ENCODE peak calls at places on chromosomes 12 and 14, in eight cellular contexts. One of them, this sample, is unnamed.

GRCh38 chr12:4044736-4045432 is 171.7 kb upstream of the PARP11 start:
- DNase-seq in transverse colon: no peak
- DNase-seq in fibroblast of lung: no peak
- DNase-seq in HCT116: no peak
- DNase-seq in aorta: no peak
- DNase-seq in thoracic aorta: no peak
- DNase-seq in breast epithelium: no peak
- DNase-seq in PC-3: no peak
- DNase-seq in this sample: no peak

GRCh38 chr12:25130741-25131188 is 64.2 kb downstream of the DNAI7 start:
- DNase-seq in fibroblast of lung: peak; percentile 82
- DNase-seq in transverse colon: no peak
- DNase-seq in breast epithelium: no peak
- DNase-seq in thoracic aorta: no peak
- DNase-seq in PC-3: peak; percentile 60
- DNase-seq in aorta: no peak
- DNase-seq in HCT116: peak; percentile 22
- DNase-seq in this sample: no peak

GRCh38 chr12:63802012-63802608 is 22.4 kb downstream of the RXYLT1 start:
- DNase-seq in transverse colon: no peak
- DNase-seq in thoracic aorta: no peak
- DNase-seq in breast epithelium: no peak
- DNase-seq in PC-3: peak; percentile 62
- DNase-seq in fibroblast of lung: peak; percentile 48
- DNase-seq in HCT116: no peak
- DNase-seq in aorta: no peak
- DNase-seq in this sample: no peak

GRCh38 chr12:109461049-109461845 is 15.9 kb downstream of the KCTD10 start:
- DNase-seq in transverse colon: peak; percentile 50
- DNase-seq in PC-3: peak; percentile 53
- DNase-seq in aorta: peak; percentile 70
- DNase-seq in fibroblast of lung: peak; percentile 52
- DNase-seq in breast epithelium: no peak
- DNase-seq in HCT116: no peak
- DNase-seq in thoracic aorta: no peak
- DNase-seq in this sample: peak; percentile 78

GRCh38 chr12:9866786-9867379 is 2.3 kb downstream of the CLEC2B start:
- DNase-seq in thoracic aorta: no peak
- DNase-seq in PC-3: no peak
- DNase-seq in HCT116: no peak
- DNase-seq in fibroblast of lung: no peak
- DNase-seq in breast epithelium: no peak
- DNase-seq in transverse colon: no peak
- DNase-seq in aorta: no peak
- DNase-seq in this sample: no peak

GRCh38 chr14:94638330-94638729 is 26.1 kb downstream of the SERPINA3 start:
- DNase-seq in HCT116: no peak
- DNase-seq in thoracic aorta: no peak
- DNase-seq in PC-3: no peak
- DNase-seq in fibroblast of lung: no peak
- DNase-seq in transverse colon: no peak
- DNase-seq in aorta: no peak
- DNase-seq in breast epithelium: no peak
- DNase-seq in this sample: no peak

GRCh38 chr12:26539131-26539530 is 293.9 kb downstream of the ITPR2 start:
- DNase-seq in thoracic aorta: no peak
- DNase-seq in breast epithelium: no peak
- DNase-seq in HCT116: no peak
- DNase-seq in fibroblast of lung: no peak
- DNase-seq in transverse colon: peak; percentile 15
- DNase-seq in aorta: no peak
- DNase-seq in PC-3: no peak
- DNase-seq in this sample: no peak

GRCh38 chr12:63844391-63845341 is at the start of gene SRGAP1:
- DNase-seq in transverse colon: peak; percentile 62
- DNase-seq in PC-3: peak; percentile 51
- DNase-seq in thoracic aorta: peak; percentile 29
- DNase-seq in aorta: peak; percentile 89
- DNase-seq in fibroblast of lung: peak; percentile 86
- DNase-seq in breast epithelium: peak; percentile 75
- DNase-seq in HCT116: no peak
- DNase-seq in this sample: peak; percentile 90

GRCh38 chr14:95123895-95124579 is 33.3 kb downstream of the DICER1 start:
- DNase-seq in transverse colon: no peak
- DNase-seq in PC-3: no peak
- DNase-seq in breast epithelium: no peak
- DNase-seq in fibroblast of lung: no peak
- DNase-seq in HCT116: no peak
- DNase-seq in aorta: no peak
- DNase-seq in thoracic aorta: no peak
- DNase-seq in this sample: no peak

GRCh38 chr14:101881426-101881825 is 82.9 kb upstream of the DYNC1H1 start:
- DNase-seq in PC-3: no peak
- DNase-seq in transverse colon: no peak
- DNase-seq in fibroblast of lung: no peak
- DNase-seq in breast epithelium: no peak
- DNase-seq in HCT116: no peak
- DNase-seq in aorta: no peak
- DNase-seq in thoracic aorta: no peak
- DNase-seq in this sample: no peak

GRCh38 chr12:41576925-41577324 is 388.8 kb downstream of the PDZRN4 start:
- DNase-seq in PC-3: no peak
- DNase-seq in HCT116: no peak
- DNase-seq in transverse colon: no peak
- DNase-seq in thoracic aorta: no peak
- DNase-seq in aorta: no peak
- DNase-seq in fibroblast of lung: no peak
- DNase-seq in breast epithelium: no peak
- DNase-seq in this sample: no peak

GRCh38 chr12:4271433-4272013 is 2.0 kb upstream of the CCND2 start:
- DNase-seq in HCT116: no peak
- DNase-seq in fibroblast of lung: no peak
- DNase-seq in breast epithelium: no peak
- DNase-seq in transverse colon: no peak
- DNase-seq in PC-3: no peak
- DNase-seq in thoracic aorta: no peak
- DNase-seq in aorta: peak; percentile 77
- DNase-seq in this sample: no peak

GRCh38 chr12:70426620-70427019 is 60.5 kb downstream of the KCNMB4 start:
- DNase-seq in thoracic aorta: no peak
- DNase-seq in fibroblast of lung: no peak
- DNase-seq in transverse colon: no peak
- DNase-seq in PC-3: no peak
- DNase-seq in breast epithelium: no peak
- DNase-seq in HCT116: no peak
- DNase-seq in aorta: no peak
- DNase-seq in this sample: no peak

GRCh38 chr12:132872975-132873421 is 14.4 kb downstream of the CHFR start:
- DNase-seq in PC-3: no peak
- DNase-seq in aorta: no peak
- DNase-seq in HCT116: no peak
- DNase-seq in breast epithelium: no peak
- DNase-seq in fibroblast of lung: no peak
- DNase-seq in thoracic aorta: no peak
- DNase-seq in transverse colon: peak; percentile 23
- DNase-seq in this sample: peak; percentile 37

GRCh38 chr12:75315518-75315917 is 14.6 kb downstream of the CAPS2 start:
- DNase-seq in transverse colon: no peak
- DNase-seq in HCT116: no peak
- DNase-seq in thoracic aorta: no peak
- DNase-seq in breast epithelium: no peak
- DNase-seq in PC-3: peak; percentile 33
- DNase-seq in aorta: no peak
- DNase-seq in fibroblast of lung: peak; percentile 43
- DNase-seq in this sample: no peak

GRCh38 chr14:76465651-76466050 is 89.7 kb downstream of the ESRRB start:
- DNase-seq in fibroblast of lung: no peak
- DNase-seq in aorta: no peak
- DNase-seq in HCT116: no peak
- DNase-seq in thoracic aorta: no peak
- DNase-seq in PC-3: no peak
- DNase-seq in transverse colon: no peak
- DNase-seq in breast epithelium: no peak
- DNase-seq in this sample: no peak

GRCh38 chr12:53066594-53066978 is 12.6 kb downstream of the SPRYD3 start:
- DNase-seq in PC-3: no peak
- DNase-seq in transverse colon: no peak
- DNase-seq in breast epithelium: no peak
- DNase-seq in aorta: peak; percentile 67
- DNase-seq in fibroblast of lung: no peak
- DNase-seq in thoracic aorta: no peak
- DNase-seq in HCT116: no peak
- DNase-seq in this sample: peak; percentile 59
- H3K27ac ChIP-seq in PC-3: no peak overlapping the region
- H3K27ac ChIP-seq in transverse colon: peak overlapping the region; percentile 36
- H3K27ac ChIP-seq in breast epithelium: peak overlapping the region; percentile 89
- H3K27ac ChIP-seq in aorta: no peak overlapping the region
- H3K27ac ChIP-seq in fibroblast of lung: peak overlapping the region; percentile 41
- H3K27ac ChIP-seq in thoracic aorta: peak overlapping the region; percentile 83
- H3K27ac ChIP-seq in HCT116: peak overlapping the region; percentile 67
- H3K27ac ChIP-seq in this sample: peak overlapping the region; percentile 51

GRCh38 chr12:92138144-92138543 is 7.5 kb downstream of the BTG1 start:
- DNase-seq in aorta: no peak
- DNase-seq in transverse colon: no peak
- DNase-seq in breast epithelium: no peak
- DNase-seq in HCT116: no peak
- DNase-seq in PC-3: peak; percentile 39
- DNase-seq in thoracic aorta: no peak
- DNase-seq in fibroblast of lung: peak; percentile 43
- DNase-seq in this sample: no peak
- H3K27ac ChIP-seq in aorta: peak overlapping the region; percentile 14
- H3K27ac ChIP-seq in transverse colon: peak overlapping the region; percentile 99
- H3K27ac ChIP-seq in breast epithelium: peak overlapping the region; percentile 96
- H3K27ac ChIP-seq in HCT116: no peak overlapping the region
- H3K27ac ChIP-seq in PC-3: peak overlapping the region; percentile 91
- H3K27ac ChIP-seq in thoracic aorta: no peak overlapping the region
- H3K27ac ChIP-seq in fibroblast of lung: peak overlapping the region; percentile 26
- H3K27ac ChIP-seq in this sample: no peak overlapping the region

GRCh38 chr12:57881035-57881973 is 34.8 kb upstream of the CTDSP2 start:
- DNase-seq in PC-3: no peak
- DNase-seq in thoracic aorta: no peak
- DNase-seq in breast epithelium: no peak
- DNase-seq in transverse colon: peak; percentile 66
- DNase-seq in fibroblast of lung: no peak
- DNase-seq in aorta: no peak
- DNase-seq in HCT116: peak; percentile 19
- DNase-seq in this sample: no peak

GRCh38 chr12:57872362-57872761 is 25.8 kb upstream of the CTDSP2 start:
- DNase-seq in transverse colon: no peak
- DNase-seq in aorta: no peak
- DNase-seq in HCT116: no peak
- DNase-seq in breast epithelium: no peak
- DNase-seq in thoracic aorta: no peak
- DNase-seq in fibroblast of lung: no peak
- DNase-seq in PC-3: no peak
- DNase-seq in this sample: no peak

GRCh38 chr12:57874166-57875108 is 27.9 kb upstream of the CTDSP2 start:
- DNase-seq in thoracic aorta: no peak
- DNase-seq in breast epithelium: no peak
- DNase-seq in PC-3: no peak
- DNase-seq in aorta: no peak
- DNase-seq in HCT116: no peak
- DNase-seq in transverse colon: no peak
- DNase-seq in fibroblast of lung: no peak
- DNase-seq in this sample: no peak

GRCh38 chr12:57877876-57878275 is 31.3 kb upstream of the CTDSP2 start:
- DNase-seq in HCT116: no peak
- DNase-seq in breast epithelium: no peak
- DNase-seq in fibroblast of lung: no peak
- DNase-seq in PC-3: no peak
- DNase-seq in transverse colon: no peak
- DNase-seq in thoracic aorta: no peak
- DNase-seq in aorta: no peak
- DNase-seq in this sample: no peak

GRCh38 chr12:57875753-57876547 is 29.4 kb upstream of the CTDSP2 start:
- DNase-seq in fibroblast of lung: no peak
- DNase-seq in transverse colon: no peak
- DNase-seq in thoracic aorta: no peak
- DNase-seq in breast epithelium: no peak
- DNase-seq in HCT116: no peak
- DNase-seq in PC-3: no peak
- DNase-seq in aorta: no peak
- DNase-seq in this sample: no peak
- H3K27ac ChIP-seq in fibroblast of lung: no peak overlapping the region
- H3K27ac ChIP-seq in transverse colon: no peak overlapping the region
- H3K27ac ChIP-seq in thoracic aorta: peak overlapping the region; percentile 59
- H3K27ac ChIP-seq in breast epithelium: no peak overlapping the region
- H3K27ac ChIP-seq in HCT116: no peak overlapping the region
- H3K27ac ChIP-seq in PC-3: no peak overlapping the region
- H3K27ac ChIP-seq in aorta: no peak overlapping the region
- H3K27ac ChIP-seq in this sample: no peak overlapping the region

DNA sequence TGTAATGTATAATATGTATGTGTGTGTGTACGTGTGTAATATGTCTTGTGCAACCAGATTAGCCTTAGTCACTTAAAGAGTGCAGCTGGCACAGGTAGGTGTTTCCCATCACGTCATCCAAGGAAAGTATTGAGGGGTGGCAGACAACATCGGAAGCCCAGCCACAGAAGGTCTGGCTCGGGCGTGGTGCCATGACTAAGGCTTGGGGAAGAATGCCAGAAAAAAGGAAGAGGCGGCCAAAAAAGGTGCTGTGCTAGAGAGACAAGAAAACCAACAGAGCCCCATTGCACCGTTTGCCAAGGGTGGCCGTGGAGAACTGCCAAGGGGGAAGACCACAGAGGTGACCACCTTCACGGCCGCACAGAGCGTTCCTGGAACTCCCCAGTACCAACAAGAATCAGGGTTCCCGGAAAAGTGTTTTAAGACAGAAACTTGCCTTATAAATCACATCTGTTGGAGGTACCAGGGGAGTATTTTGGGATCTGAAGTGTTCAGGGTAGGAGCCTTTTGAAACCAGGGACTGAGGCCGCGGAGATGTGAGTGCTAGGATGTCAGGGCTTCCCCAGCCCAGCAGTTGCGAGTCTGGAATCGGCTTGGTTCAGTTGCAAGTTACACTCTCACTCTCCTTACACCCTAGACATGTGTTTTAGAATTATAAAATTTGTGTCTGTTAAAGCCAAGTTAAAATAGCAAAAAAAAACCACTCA is 131.2 kb upstream of the DYRK2 start:
- DNase-seq in HCT116: peak; percentile 16
- DNase-seq in PC-3: peak; percentile 96
- DNase-seq in aorta: peak; percentile 79
- DNase-seq in breast epithelium: peak; percentile 54
- DNase-seq in fibroblast of lung: peak; percentile 31
- DNase-seq in thoracic aorta: no peak
- DNase-seq in transverse colon: peak; percentile 23
- DNase-seq in this sample: no peak
- H3K27ac ChIP-seq in HCT116: no peak overlapping the region
- H3K27ac ChIP-seq in PC-3: peak overlapping the region; percentile 13
- H3K27ac ChIP-seq in aorta: no peak overlapping the region
- H3K27ac ChIP-seq in breast epithelium: no peak overlapping the region
- H3K27ac ChIP-seq in fibroblast of lung: no peak overlapping the region
- H3K27ac ChIP-seq in thoracic aorta: peak overlapping the region; percentile 54
- H3K27ac ChIP-seq in transverse colon: peak overlapping the region; percentile 69
- H3K27ac ChIP-seq in this sample: no peak overlapping the region

DNA sequence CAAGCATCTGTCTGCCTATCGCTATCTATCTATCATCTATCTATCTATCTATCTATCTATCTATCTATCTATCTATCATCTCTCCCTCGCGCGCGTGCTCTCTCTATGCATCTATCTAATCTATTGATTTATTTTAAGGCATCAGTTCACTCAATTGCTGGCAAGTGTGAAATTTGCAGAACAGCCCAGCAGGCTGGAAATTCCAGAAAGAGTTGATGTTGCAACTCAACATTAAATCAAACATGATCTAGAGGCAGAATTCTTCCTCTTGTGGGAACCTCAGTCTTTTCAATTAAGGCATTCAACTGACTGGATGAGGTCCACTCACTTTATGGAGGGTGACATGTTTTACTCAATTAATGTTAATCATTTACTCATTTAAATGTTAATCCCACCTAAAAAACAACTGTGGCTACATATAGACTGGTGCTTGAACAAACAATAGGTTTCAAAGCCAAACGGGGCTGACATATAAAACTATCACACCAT is 1210.8 kb downstream of the GALC start:
- DNase-seq in transverse colon: no peak
- DNase-seq in PC-3: no peak
- DNase-seq in fibroblast of lung: no peak
- DNase-seq in thoracic aorta: no peak
- DNase-seq in HCT116: no peak
- DNase-seq in aorta: no peak
- DNase-seq in breast epithelium: no peak
- DNase-seq in this sample: no peak
- H3K27ac ChIP-seq in transverse colon: no peak overlapping the region
- H3K27ac ChIP-seq in PC-3: no peak overlapping the region
- H3K27ac ChIP-seq in fibroblast of lung: no peak overlapping the region
- H3K27ac ChIP-seq in thoracic aorta: no peak overlapping the region
- H3K27ac ChIP-seq in HCT116: no peak overlapping the region
- H3K27ac ChIP-seq in aorta: no peak overlapping the region
- H3K27ac ChIP-seq in breast epithelium: no peak overlapping the region
- H3K27ac ChIP-seq in this sample: no peak overlapping the region